ENCODE peak calls at places on chromosomes 1 and 21, in four cellular contexts. O is iPS-NIHi11, B is H9, D is C1 segment of cervical spinal cord. T is an unnamed sample.

GRCh38 chr1:167617950-167618269 is 12.1 kb upstream of the RCSD1 start:
- DNase-seq in D (no peak), B (no peak), O (no peak), T (no peak)

GRCh38 chr1:116806245-116806644 is 52.0 kb downstream of the CD2 start:
- DNase-seq in B (no peak), D (no peak), O (no peak), T (no peak)

GRCh38 chr1:197683895-197684553 is 91.3 kb downstream of the DENND1B start:
- DNase-seq in B (no peak), O (no peak), D (no peak), T (no peak)

GRCh38 chr1:184504695-184505338 is 118.0 kb downstream of the C1orf21 start:
- DNase-seq in D (no peak), B (no peak), O (no peak), T (no peak)

GRCh38 chr1:225870883-225871282 is 11.3 kb downstream of the TMEM63A start:
- DNase-seq in B (no peak), D (peak; percentile 38), O (no peak), T (no peak)

GRCh38 chr1:77219166-77219887 is at the start of gene PIGK:
- DNase-seq in B (peak; percentile 92), O (peak; percentile 85), D (peak; percentile 80), T (peak; percentile 23)

GRCh38 chr1:207002731-207003146 is 29.8 kb downstream of the C1orf116 start:
- DNase-seq in O (no peak), D (no peak), B (no peak), T (no peak)

GRCh38 chr21:14541840-14542495 is 4.1 kb downstream of the SAMSN1 start:
- DNase-seq in B (no peak), O (no peak), D (no peak), T (no peak)

GRCh38 chr21:31284797-31285397 is 59.2 kb downstream of the TIAM1 start:
- DNase-seq in O (no peak), D (no peak), B (no peak), T (no peak)

GRCh38 chr1:54763814-54764131 is 550 bp downstream of the PARS2 start:
- DNase-seq in D (no peak), B (no peak), O (peak; percentile 38), T (no peak)

GRCh38 chr1:233549917-233550316 is 64.0 kb upstream of the KCNK1 start:
- DNase-seq in D (no peak), B (no peak), O (no peak), T (no peak)

GRCh38 chr1:94872771-94873495 is 52.8 kb downstream of the SLC44A3 start:
- DNase-seq in O (no peak), B (no peak), D (no peak), T (no peak)

GRCh38 chr1:25566186-25566729 is 22.9 kb downstream of the LDLRAP1 start:
- DNase-seq in D (no peak), O (no peak), B (no peak), T (no peak)

GRCh38 chr1:11151854-11152612 is 37.1 kb upstream of the ANGPTL7 start:
- DNase-seq in B (no peak), O (no peak), D (no peak), T (no peak)

GRCh38 chr1:11124965-11125364 is 25.3 kb upstream of the EXOSC10 start:
- DNase-seq in B (no peak), D (no peak), O (no peak), T (no peak)

GRCh38 chr1:178503849-178504248 is 7.1 kb upstream of the CLEC20A start:
- DNase-seq in B (no peak), O (no peak), D (no peak), T (no peak)

GRCh38 chr1:19209439-19209989 is 552 bp downstream of the UBR4 start:
- DNase-seq in O (peak; percentile 60), B (no peak), D (no peak), T (no peak)

GRCh38 chr1:192849442-192849841 is 40.6 kb downstream of the RGS2 start:
- DNase-seq in D (no peak), B (no peak), O (no peak), T (no peak)

GRCh38 chr1:147651466-147651865 is 18.9 kb downstream of the ACP6 start:
- DNase-seq in B (no peak), D (no peak), O (peak; percentile 34), T (no peak)

GRCh38 chr1:235940282-235940681 is 73.6 kb upstream of the LYST start:
- DNase-seq in O (no peak), D (no peak), B (no peak), T (no peak)

GRCh38 chr1:84377480-84378095 is 20.7 kb upstream of the DNASE2B start:
- DNase-seq in B (no peak), O (no peak), D (no peak), T (no peak)

GRCh38 chr1:71521655-71522264 is 440.9 kb upstream of the ZRANB2 start:
- DNase-seq in D (no peak), B (no peak), O (peak; percentile 24), T (peak; percentile 3)

GRCh38 chr1:167486090-167486824 is 32.1 kb downstream of the CD247 start:
- DNase-seq in D (no peak), B (no peak), O (no peak), T (no peak)

GRCh38 chr1:35069746-35070145 is 9.4 kb upstream of the ZMYM1 start:
- DNase-seq in B (no peak), O (no peak), D (no peak), T (no peak)

GRCh38 chr1:218785928-218786327 is 387.8 kb upstream of the LYPLAL1 start:
- DNase-seq in O (no peak), B (no peak), D (no peak), T (no peak)

GRCh38 chr21:39182016-39182415 is 1.2 kb downstream of the PSMG1 start:
- DNase-seq in D (no peak), O (no peak), B (no peak), T (no peak)

GRCh38 chr1:25650219-25650576 is 33.6 kb downstream of the MAN1C1 start:
- DNase-seq in B (peak; percentile 8), O (no peak), D (no peak), T (no peak)

GRCh38 chr1:231803353-231803752 is 176.8 kb downstream of the DISC1 start:
- DNase-seq in D (no peak), O (no peak), B (no peak), T (no peak)

GRCh38 chr1:114677691-114678090 is 7.8 kb upstream of the DENND2C start:
- DNase-seq in O (no peak), B (no peak), D (no peak), T (no peak)

GRCh38 chr1:155938220-155938627 is 3.2 kb upstream of the RXFP4 start:
- DNase-seq in B (no peak), O (peak; percentile 67), D (no peak), T (peak; percentile 81)

GRCh38 chr1:172993640-172994039 is 57.1 kb downstream of the TNFSF18 start:
- DNase-seq in B (no peak), O (no peak), D (no peak), T (no peak)

GRCh38 chr1:5992814-5993552 is 758 bp upstream of the NPHP4 start:
- DNase-seq in D (no peak), B (no peak), O (peak; percentile 69), T (peak; percentile 46)

GRCh38 chr1:9606948-9607347 is 18.2 kb downstream of the TMEM201 start:
- DNase-seq in B (no peak), O (no peak), D (peak; percentile 27), T (no peak)

GRCh38 chr1:39656416-39656815 is 15.5 kb downstream of the NT5C1A start:
- DNase-seq in O (no peak), B (no peak), D (no peak), T (no peak)

GRCh38 chr1:111729271-111729921 is 9.8 kb downstream of the INKA2 start:
- DNase-seq in B (no peak), D (no peak), O (no peak), T (no peak)

GRCh38 chr1:233015965-233016364 is 65.6 kb downstream of the NTPCR start:
- DNase-seq in B (no peak), D (no peak), O (no peak), T (no peak)

GRCh38 chr1:59105548-59106507 is 191.1 kb upstream of the FGGY start:
- DNase-seq in B (no peak), D (no peak), O (no peak), T (no peak)

GRCh38 chr1:117928881-117929339 is 511 bp downstream of the GDAP2 start:
- DNase-seq in D (peak; percentile 78), B (peak; percentile 61), O (peak; percentile 70), T (peak; percentile 12)

GRCh38 chr21:38440746-38441145 is 57.5 kb downstream of the ERG start:
- DNase-seq in O (no peak), D (no peak), B (no peak), T (no peak)